ENCODE peak calls at places on chromosome 6, in seven cellular contexts. Y is stomach; M is ascending aorta; I is right lobe of liver; P is CD8-positive, alpha-beta memory T cell; S is prostate gland; O is HepG2. X is an unnamed sample.

GRCh38 chr6:37172991-37173572 is 3.1 kb downstream of the PIM1 start:
- DNase-seq in Y (no peak), M (peak; percentile 34), I (no peak), P (no peak), S (no peak), O (no peak), X (no peak)

GRCh38 chr6:145749632-145750031 is 14.3 kb upstream of the EPM2A start:
- DNase-seq in Y (no peak), M (no peak), I (no peak), P (no peak), S (no peak), O (peak; percentile 44), X (no peak)

GRCh38 chr6:16704706-16705402 is 56.4 kb downstream of the ATXN1 start:
- DNase-seq in Y (no peak), M (no peak), I (no peak), P (no peak), S (no peak), O (no peak), X (no peak)

GRCh38 chr6:92110390-92110789 is 1309.0 kb downstream of the EPHA7 start:
- DNase-seq in Y (no peak), M (no peak), I (no peak), P (no peak), S (no peak), O (no peak), X (no peak)

GRCh38 chr6:56795852-56796532 is 153.3 kb upstream of the DST start:
- DNase-seq in Y (no peak), M (no peak), I (no peak), P (no peak), S (no peak), O (no peak), X (no peak)

GRCh38 chr6:82144007-82144851 is 103.3 kb downstream of the IBTK start:
- DNase-seq in Y (no peak), M (peak; percentile 79), I (no peak), P (no peak), S (no peak), O (peak; percentile 67), X (no peak)

GRCh38 chr6:169529931-169530761 is 171.7 kb downstream of the WDR27 start:
- DNase-seq in Y (no peak), M (no peak), I (peak; percentile 78), P (no peak), S (peak; percentile 55), O (no peak), X (peak; percentile 55)

GRCh38 chr6:95227301-95227700 is 350.0 kb upstream of the MANEA start:
- DNase-seq in Y (no peak), M (no peak), I (no peak), P (no peak), S (no peak), O (no peak), X (no peak)

GRCh38 chr6:107069631-107070548 is 41.9 kb downstream of the MTRES1 start:
- DNase-seq in Y (no peak), M (peak; percentile 47), I (peak; percentile 53), P (no peak), S (no peak), O (no peak), X (no peak)

GRCh38 chr6:1423578-1423977 is 34.2 kb downstream of the FOXF2 start:
- DNase-seq in Y (no peak), M (no peak), I (no peak), P (no peak), S (no peak), O (no peak), X (no peak)

GRCh38 chr6:85581572-85581971 is 12.1 kb downstream of the SNX14 start:
- DNase-seq in Y (no peak), M (no peak), I (no peak), P (no peak), S (no peak), O (no peak), X (no peak)

GRCh38 chr6:106579281-106579680 is 50.0 kb downstream of the RTN4IP1 start:
- DNase-seq in Y (no peak), M (no peak), I (no peak), P (no peak), S (no peak), O (no peak), X (no peak)

GRCh38 chr6:82767447-82767846 is 298.2 kb downstream of the UBE3D start:
- DNase-seq in Y (no peak), M (no peak), I (no peak), P (no peak), S (no peak), O (no peak), X (no peak)

GRCh38 chr6:2448826-2449571 is 203.6 kb upstream of the GMDS start:
- DNase-seq in Y (peak; percentile 44), M (peak; percentile 76), I (no peak), P (no peak), S (peak; percentile 29), O (peak; percentile 72), X (no peak)

GRCh38 chr6:65924411-65924810 is 217.4 kb upstream of the EYS start:
- DNase-seq in Y (no peak), M (no peak), I (no peak), P (no peak), S (no peak), O (no peak), X (no peak)

GRCh38 chr6:42257614-42258013 is 40.0 kb upstream of the MRPS10 start:
- DNase-seq in Y (no peak), M (no peak), I (no peak), P (no peak), S (no peak), O (no peak), X (no peak)

GRCh38 chr6:53456809-53457208 is 88.1 kb downstream of the GCLC start:
- DNase-seq in Y (no peak), M (no peak), I (no peak), P (no peak), S (no peak), O (no peak), X (no peak)

GRCh38 chr6:145895802-145896201 is 68.4 kb downstream of the SHPRH start:
- DNase-seq in Y (no peak), M (no peak), I (no peak), P (no peak), S (no peak), O (no peak), X (no peak)

GRCh38 chr6:43724914-43725642 is 37.5 kb upstream of the MRPS18A start:
- DNase-seq in Y (peak; percentile 91), M (peak; percentile 76), I (peak; percentile 86), P (peak; percentile 37), S (peak; percentile 91), O (peak; percentile 86), X (peak; percentile 96)

GRCh38 chr6:18122128-18123093 is at the start of gene NHLRC1:
- DNase-seq in Y (peak; percentile 91), M (peak; percentile 95), I (peak; percentile 92), P (peak; percentile 42), S (peak; percentile 82), O (peak; percentile 84), X (peak; percentile 94)

GRCh38 chr6:75893058-75893775 is 144.2 kb downstream of the MYO6 start:
- DNase-seq in Y (no peak), M (no peak), I (no peak), P (no peak), S (no peak), O (peak; percentile 61), X (no peak)

DNA sequence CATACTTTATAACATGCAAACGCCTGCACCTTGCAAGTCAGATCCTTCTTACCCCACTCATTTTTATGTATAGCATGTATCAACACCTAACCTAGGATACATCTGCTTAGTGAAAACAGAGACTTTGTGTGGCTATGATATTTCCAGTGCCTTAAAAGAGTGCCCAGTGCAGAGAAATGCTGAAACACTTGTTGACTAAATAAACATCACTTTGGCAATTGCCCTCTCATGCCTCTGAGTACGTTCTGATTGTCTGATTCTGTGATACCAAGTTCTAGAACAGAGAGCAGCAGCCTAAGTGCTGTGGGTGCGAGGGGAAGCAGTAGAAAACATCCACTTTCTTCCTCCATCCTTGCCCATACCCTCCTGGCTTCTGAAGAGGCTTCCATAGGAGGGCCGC is 13.6 kb downstream of the PLEKHG1 start:
- DNase-seq in Y (no peak), M (no peak), I (no peak), P (no peak), S (no peak), O (no peak), X (no peak)
- H3K4me1 ChIP-seq in Y (no peaks in the 10 kb centered on the region), M (no peaks in the 10 kb centered on the region), I (no peaks in the 10 kb centered on the region), P (no peaks in the 10 kb centered on the region), S (no peaks in the 10 kb centered on the region), O (no peaks in the 10 kb centered on the region), X (peaks cover 4% of the 10 kb centered on the region)

DNA sequence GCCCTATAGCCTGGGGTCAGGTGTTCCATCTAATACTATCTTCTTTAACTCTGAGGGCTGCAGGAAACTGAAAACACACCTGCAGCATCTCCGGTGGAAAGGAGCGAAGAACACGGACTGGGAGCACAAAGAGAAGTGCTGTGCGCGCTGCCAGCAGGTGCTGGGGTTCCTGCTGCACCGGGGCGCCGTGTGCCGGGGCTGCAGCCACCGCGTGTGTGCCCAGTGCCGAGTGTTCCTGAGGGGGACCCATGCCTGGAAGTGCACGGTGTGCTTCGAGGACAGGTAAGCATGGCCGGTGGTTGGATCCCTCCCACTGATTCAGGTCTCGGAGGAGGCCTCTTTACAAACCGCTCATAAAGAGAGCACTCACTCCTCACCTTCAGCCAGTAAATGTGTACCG is 15.5 kb downstream of the SYTL3 start:
- DNase-seq in Y (no peak), M (peak; percentile 51), I (no peak), P (no peak), S (no peak), O (no peak), X (no peak)
- H3K4me1 ChIP-seq in Y (peaks cover 12% of the 10 kb centered on the region), M (no peaks in the 10 kb centered on the region), I (no peaks in the 10 kb centered on the region), P (peaks cover 11% of the 10 kb centered on the region), S (peaks cover 7% of the 10 kb centered on the region), O (no peaks in the 10 kb centered on the region), X (peaks cover 61% of the 10 kb centered on the region)

GRCh38 chr6:87155920-87156600 is 695 bp downstream of the ZNF292 start:
- DNase-seq in Y (peak; percentile 32), M (peak; percentile 72), I (peak; percentile 69), P (peak; percentile 48), S (peak; percentile 30), O (peak; percentile 39), X (peak; percentile 66)
- H3K4me1 ChIP-seq in Y (peaks cover 43% of the 10 kb centered on the region), M (peaks cover 13% of the 10 kb centered on the region), I (no peaks in the 10 kb centered on the region), P (peaks cover 61% of the 10 kb centered on the region), S (peaks cover 6% of the 10 kb centered on the region), O (peaks cover 32% of the 10 kb centered on the region), X (peaks cover 40% of the 10 kb centered on the region)

GRCh38 chr6:100880149-100880900 is 804 bp downstream of the ASCC3 start:
- DNase-seq in Y (no peak), M (no peak), I (no peak), P (no peak), S (peak; percentile 54), O (peak; percentile 20), X (no peak)

GRCh38 chr6:100876251-100876650 is 4.9 kb downstream of the ASCC3 start:
- DNase-seq in Y (no peak), M (no peak), I (no peak), P (no peak), S (no peak), O (no peak), X (no peak)

GRCh38 chr6:100879317-100879716 is 1.8 kb downstream of the ASCC3 start:
- DNase-seq in Y (no peak), M (no peak), I (no peak), P (no peak), S (no peak), O (no peak), X (no peak)

GRCh38 chr6:100880901-100881706 is at the start of gene ASCC3:
- DNase-seq in Y (peak; percentile 93), M (peak; percentile 93), I (peak; percentile 97), P (peak; percentile 85), S (peak; percentile 93), O (peak; percentile 78), X (peak; percentile 96)

DNA sequence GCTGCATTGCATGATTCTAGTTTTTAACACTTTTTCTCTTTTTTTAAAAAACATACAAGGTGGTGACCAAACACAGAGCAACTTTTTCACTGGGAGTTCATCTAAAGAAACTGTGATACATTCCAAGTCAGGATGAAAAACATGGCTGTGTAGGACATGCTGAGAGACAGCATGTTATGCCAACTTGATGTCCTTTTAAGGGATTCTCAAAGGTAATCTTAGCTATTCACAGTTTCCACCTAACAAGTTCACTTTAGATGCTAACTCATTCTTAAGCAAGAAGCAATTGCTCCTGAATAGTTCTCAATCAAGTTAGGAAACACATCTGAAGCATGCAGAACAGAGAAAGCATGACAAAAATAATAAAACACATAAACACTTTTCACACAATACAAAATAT is 3.3 kb downstream of the ASCC3 start:
- DNase-seq in Y (no peak), M (no peak), I (no peak), P (no peak), S (no peak), O (no peak), X (no peak)
- H3K4me1 ChIP-seq in Y (peaks cover 11% of the 10 kb centered on the region), M (peaks cover 20% of the 10 kb centered on the region), I (no peaks in the 10 kb centered on the region), P (peaks cover 33% of the 10 kb centered on the region), S (no peaks in the 10 kb centered on the region), O (peaks cover 68% of the 10 kb centered on the region), X (peaks cover 34% of the 10 kb centered on the region)